ENCODE peak calls at places on chromosomes 13 and 19, in eight cellular contexts. M, X, B, R, U, V, J and L are unnamed samples.

GRCh38 chr13:42492372-42492920 is 81.5 kb upstream of the TNFSF11 start:
- DNase-seq in M (no peak), X (no peak), B (no peak), R (no peak), U (no peak), V (no peak), J (no peak), L (no peak)

GRCh38 chr19:977058-977464 is 7.1 kb upstream of the WDR18 start:
- DNase-seq in M (no peak), X (no peak), B (no peak), R (no peak), U (no peak), V (no peak), J (no peak), L (no peak)

GRCh38 chr19:39351537-39352037 is 9.4 kb downstream of the SAMD4B start:
- DNase-seq in M (no peak), X (no peak), B (no peak), R (no peak), U (no peak), V (no peak), J (no peak), L (no peak)

GRCh38 chr19:1855828-1856255 is 7.5 kb downstream of the KLF16 start:
- DNase-seq in M (no peak), X (no peak), B (no peak), R (peak), U (no peak), V (peak), J (no peak), L (no peak)

GRCh38 chr19:40178756-40179155 is 12.5 kb upstream of the MAP3K10 start:
- DNase-seq in M (no peak), X (no peak), B (no peak), R (no peak), U (no peak), V (no peak), J (no peak), L (no peak)

GRCh38 chr13:50292082-50292481 is 276.8 kb downstream of the KCNRG start:
- DNase-seq in M (no peak), X (no peak), B (no peak), R (no peak), U (no peak), V (no peak), J (no peak), L (no peak)

GRCh38 chr13:114339779-114340534 is 25.7 kb downstream of the CHAMP1 start:
- DNase-seq in M (no peak), X (peak), B (no peak), R (peak), U (no peak), V (no peak), J (no peak), L (no peak)

GRCh38 chr13:113771709-113772331 is 12.8 kb downstream of the TMEM255B start:
- DNase-seq in M (no peak), X (no peak), B (no peak), R (no peak), U (no peak), V (no peak), J (no peak), L (no peak)

GRCh38 chr19:54653181-54653809 is 9.5 kb upstream of the LILRB4 start:
- DNase-seq in M (no peak), X (no peak), B (no peak), R (no peak), U (no peak), V (no peak), J (no peak), L (no peak)

GRCh38 chr13:73991884-73992283 is 142.3 kb downstream of the KLF12 start:
- DNase-seq in M (no peak), X (no peak), B (no peak), R (no peak), U (no peak), V (no peak), J (no peak), L (no peak)

GRCh38 chr19:31627824-31628223 is 278.6 kb upstream of the TSHZ3 start:
- DNase-seq in M (no peak), X (no peak), B (no peak), R (no peak), U (no peak), V (no peak), J (no peak), L (no peak)

GRCh38 chr13:49457221-49457620 is 13.1 kb downstream of the SETDB2 start:
- DNase-seq in M (no peak), X (no peak), B (no peak), R (no peak), U (no peak), V (no peak), J (no peak), L (no peak)

DNA sequence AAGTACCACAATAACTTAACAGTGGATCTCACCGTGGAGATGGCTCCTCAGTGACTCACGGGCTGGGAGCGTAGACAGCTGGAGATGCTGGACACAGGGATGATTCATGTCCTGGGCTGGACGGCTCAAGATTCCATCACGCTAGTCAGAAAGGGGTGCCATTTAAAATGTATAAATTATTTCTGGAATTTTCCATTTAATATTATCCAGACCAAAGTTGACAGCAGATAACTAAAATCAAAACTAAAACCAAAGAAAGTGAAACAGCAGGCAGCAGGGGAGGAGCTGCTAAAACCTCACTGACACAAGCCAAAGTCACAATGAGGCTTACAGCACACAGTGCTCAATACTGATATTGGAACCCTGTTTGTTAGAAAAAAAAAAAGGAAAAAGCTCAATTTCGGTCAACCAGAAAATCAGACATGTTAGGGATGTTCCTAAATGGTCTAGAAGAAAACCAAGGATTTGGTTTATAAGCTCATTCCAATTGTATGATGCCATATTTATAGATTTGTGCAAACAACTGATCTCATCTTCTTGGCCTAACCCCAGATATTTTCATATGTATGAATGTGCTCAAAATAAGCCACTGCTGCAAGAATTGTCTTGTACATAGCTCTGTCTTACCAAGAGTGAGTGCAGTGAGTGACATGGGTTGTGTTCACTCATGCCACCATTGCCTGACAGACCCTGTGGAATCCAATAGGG is 111.8 kb downstream of the SACS start:
- DNase-seq in M (no peak), X (peak), B (no peak), R (no peak), U (no peak), V (no peak), J (no peak), L (no peak)
- TF ChIP-seq POLR2AphosphoS5 in M (peak), X (no peak), B (no peak), R (no peak), U (no peak), V (no peak), J (no peak), L (no peak)

GRCh38 chr19:9407827-9408226 is 27.5 kb downstream of the ZNF266 start:
- DNase-seq in M (no peak), X (no peak), B (no peak), R (no peak), U (no peak), V (no peak), J (no peak), L (no peak)
- H3K4me3 ChIP-seq in M (peak), X (peak), B (no peak), R (no peak), U (peak), V (no peak), J (no peak), L (peak)

DNA sequence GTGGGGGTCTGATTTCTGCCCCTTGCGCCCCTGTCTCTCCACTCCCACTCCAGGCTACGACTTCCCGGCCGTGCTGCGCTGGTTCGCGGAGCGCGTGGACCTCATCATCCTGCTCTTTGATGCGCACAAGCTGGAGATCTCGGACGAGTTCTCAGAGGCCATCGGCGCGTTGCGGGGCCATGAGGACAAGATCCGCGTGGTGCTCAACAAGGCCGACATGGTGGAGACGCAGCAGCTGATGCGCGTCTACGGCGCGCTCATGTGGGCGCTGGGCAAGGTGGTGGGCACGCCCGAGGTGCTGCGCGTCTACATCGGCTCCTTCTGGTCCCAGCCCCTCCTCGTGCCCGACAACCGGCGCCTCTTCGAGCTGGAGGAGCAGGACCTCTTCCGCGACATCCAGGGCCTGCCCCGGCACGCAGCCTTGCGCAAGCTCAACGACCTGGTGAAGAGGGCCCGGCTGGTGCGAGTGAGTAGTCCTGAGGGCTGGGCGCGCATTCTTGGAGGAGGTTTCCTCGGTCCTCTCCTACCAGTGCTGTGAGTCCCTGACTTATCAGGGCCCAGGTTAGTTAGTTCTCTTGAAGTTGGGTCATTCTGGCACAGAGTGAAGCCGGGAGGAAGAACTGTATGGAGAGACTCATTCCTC is 12.7 kb downstream of the EHD2 start:
- DNase-seq in M (no peak), X (no peak), B (no peak), R (peak), U (no peak), V (no peak), J (no peak), L (no peak)
- TF ChIP-seq POLR2AphosphoS5 in M (no peak), X (no peak), B (no peak), R (no peak), U (no peak), V (peak), J (no peak), L (peak)

DNA sequence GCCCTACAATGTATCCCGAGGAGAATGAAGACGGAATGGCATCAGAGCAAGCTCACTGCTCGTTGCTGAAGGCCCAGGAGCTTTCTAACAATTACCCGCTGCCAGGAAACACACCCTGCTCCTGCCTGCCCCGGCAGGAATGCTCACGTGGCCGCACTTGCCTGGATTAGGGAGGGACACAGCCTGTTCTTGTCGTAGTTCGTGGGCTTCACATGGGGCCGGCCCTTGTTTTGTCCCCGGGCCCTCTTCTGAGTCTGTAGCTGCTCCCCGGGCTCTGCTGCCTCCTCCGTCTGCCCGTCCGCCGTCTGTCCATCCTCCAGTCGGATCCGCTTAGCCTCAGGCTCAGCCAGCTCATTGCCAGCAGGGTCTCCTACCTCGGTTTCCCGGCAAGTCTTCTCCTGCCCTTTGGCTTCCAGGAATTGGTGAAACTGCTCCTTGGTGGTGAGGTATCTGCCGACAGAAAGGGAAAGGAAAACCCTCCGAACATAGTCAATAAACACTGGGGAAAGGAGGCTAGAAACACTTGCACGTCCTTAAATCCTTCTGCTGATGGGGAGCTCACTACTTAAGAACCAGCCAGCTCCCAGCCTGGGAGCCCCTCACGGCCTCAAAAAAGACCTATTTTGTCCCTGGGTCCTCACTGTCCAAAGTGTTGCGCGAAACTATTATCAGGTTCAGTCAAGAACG is 934 bp downstream of the DUS3L start:
- DNase-seq in M (no peak), X (peak), B (no peak), R (no peak), U (no peak), V (peak), J (no peak), L (peak)
- H3K4me3 ChIP-seq in M (peak), X (peak), B (peak), R (peak), U (peak), V (peak), J (peak), L (peak)

DNA sequence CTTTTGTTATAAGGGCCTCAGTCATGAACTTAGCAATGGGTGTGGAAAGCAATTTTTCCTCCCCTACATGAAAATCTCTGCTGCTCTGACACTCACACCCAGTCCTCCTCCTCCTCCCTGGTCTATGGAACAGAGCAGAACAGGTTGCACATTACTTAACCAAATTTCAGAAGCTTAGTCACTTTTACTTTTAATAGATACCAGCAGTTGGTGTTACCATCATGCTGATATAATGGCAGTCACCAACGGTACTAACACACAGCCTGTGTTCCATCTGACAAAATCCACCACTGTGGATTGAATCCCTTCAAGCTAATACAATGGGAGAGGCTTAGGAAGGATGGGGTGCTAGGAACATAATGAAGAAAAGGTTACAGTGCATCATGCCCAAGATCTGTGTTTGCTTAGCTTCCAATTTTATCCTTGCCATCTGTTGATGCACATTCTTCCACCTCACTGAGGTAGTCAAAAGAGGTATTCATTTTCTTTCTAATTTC is 9.8 kb downstream of the TPT1 start:
- DNase-seq in M (no peak), X (no peak), B (no peak), R (no peak), U (no peak), V (no peak), J (no peak), L (no peak)
- TF ChIP-seq POLR2AphosphoS5 in M (no peak), X (no peak), B (no peak), R (peak), U (no peak), V (no peak), J (peak), L (no peak)

GRCh38 chr19:51719251-51719901 is 4.4 kb downstream of the HAS1 start:
- DNase-seq in M (no peak), X (no peak), B (no peak), R (no peak), U (no peak), V (no peak), J (peak), L (no peak)
- H3K4me3 ChIP-seq in M (peak), X (peak), B (no peak), R (no peak), U (peak), V (peak), J (peak), L (peak)